ENCODE peak calls at places on chromosomes 16 and 17, in ten cellular contexts. R is MM.1S; P is RKO; Q is stimulated activated CD4-positive, alpha-beta T cell treated with anti-CD3 and anti-CD28 coated beads, Interleukin-2, amount 100 ng/mL, for 48 hours; W is lower leg skin; J is ovary; H is naive thymus-derived CD8-positive, alpha-beta T cell; C is cardiac muscle cell; L is retina; X is NB4. O is an unnamed sample.

GRCh38 chr17:64736804-64737492 is 74.8 kb upstream of the SMURF2 start:
- DNase-seq in P (peak), C (peak), L (no peak), Q (peak), X (peak), J (no peak), R (peak), H (peak), W (peak), O (no peak)

GRCh38 chr17:62627219-62627903 is at the start of gene MRC2:
- DNase-seq in W (peak), J (peak), R (no peak), L (peak), Q (peak), H (no peak), C (peak), X (peak), P (no peak), O (no peak)

GRCh38 chr17:81428945-81429344 is 33.7 kb downstream of the BAHCC1 start:
- DNase-seq in R (no peak), C (no peak), W (no peak), J (no peak), H (no peak), P (no peak), L (no peak), Q (no peak), X (peak), O (no peak)

GRCh38 chr16:7992616-7993015 is 597.7 kb downstream of the TMEM114 start:
- DNase-seq in R (no peak), Q (no peak), W (no peak), C (no peak), L (no peak), J (no peak), H (no peak), X (no peak), P (no peak), O (no peak)

GRCh38 chr17:4903051-4903818 is at the start of gene CHRNE:
- DNase-seq in Q (peak), H (peak), P (peak), L (peak), W (peak), R (peak), C (peak), X (peak), J (peak), O (peak)

GRCh38 chr17:43707184-43707583 is 45.5 kb upstream of the MEOX1 start:
- DNase-seq in C (no peak), L (no peak), W (no peak), X (no peak), H (no peak), P (no peak), J (no peak), Q (no peak), R (no peak), O (no peak)

GRCh38 chr17:13600475-13601316 is 1.0 kb downstream of the HS3ST3A1 start:
- DNase-seq in J (peak), X (peak), W (no peak), H (no peak), P (no peak), C (peak), L (peak), Q (no peak), R (no peak), O (no peak)

GRCh38 chr16:25925466-25925865 is 233.7 kb downstream of the HS3ST4 start:
- DNase-seq in Q (no peak), H (no peak), X (no peak), L (peak), W (peak), J (no peak), P (no peak), C (no peak), R (no peak), O (no peak)

GRCh38 chr17:79654350-79654959 is 43.6 kb upstream of the RBFOX3 start:
- DNase-seq in P (no peak), C (no peak), R (no peak), X (no peak), H (no peak), J (no peak), Q (no peak), W (peak), L (no peak), O (no peak)

GRCh38 chr17:19243838-19244237 is 6.7 kb downstream of the EPN2 start:
- DNase-seq in W (no peak), L (no peak), J (no peak), X (no peak), Q (no peak), R (no peak), C (no peak), P (no peak), H (no peak), O (no peak)

GRCh38 chr16:81885976-81886586 is 107.0 kb downstream of the PLCG2 start:
- DNase-seq in R (peak), H (no peak), P (peak), J (no peak), L (no peak), C (peak), X (peak), Q (peak), W (no peak), O (peak)

GRCh38 chr17:60249517-60249826 is 99.7 kb downstream of the CA4 start:
- DNase-seq in P (no peak), C (peak), X (no peak), R (no peak), J (no peak), L (no peak), W (no peak), H (no peak), Q (no peak), O (no peak)

GRCh38 chr16:49399594-49400364 is 26.2 kb downstream of the C16orf78 start:
- DNase-seq in C (no peak), L (no peak), J (no peak), X (no peak), H (no peak), P (no peak), Q (no peak), W (peak), R (peak), O (no peak)

GRCh38 chr17:1647802-1648581 is 1.7 kb downstream of the RILP start:
- DNase-seq in C (peak), L (peak), X (no peak), R (no peak), W (no peak), Q (no peak), P (peak), H (no peak), J (peak), O (no peak)

GRCh38 chr16:17351471-17352045 is 119.2 kb downstream of the XYLT1 start:
- DNase-seq in R (no peak), P (no peak), C (no peak), X (no peak), H (no peak), Q (no peak), L (no peak), W (peak), J (no peak), O (peak)

GRCh38 chr17:17833664-17834357 is 3.0 kb downstream of the SREBF1 start:
- DNase-seq in L (no peak), R (no peak), X (no peak), W (no peak), J (no peak), C (no peak), Q (no peak), P (no peak), H (no peak), O (no peak)

GRCh38 chr17:43864161-43864706 is 17.3 kb downstream of the CD300LG start:
- DNase-seq in C (no peak), X (no peak), L (no peak), R (no peak), P (no peak), W (no peak), Q (no peak), H (no peak), J (no peak), O (no peak)

GRCh38 chr17:57508706-57509105 is 236.4 kb downstream of the CCDC182 start:
- DNase-seq in C (no peak), W (no peak), R (peak), J (no peak), X (no peak), H (no peak), P (no peak), L (no peak), Q (no peak), O (no peak)

GRCh38 chr16:72815348-72816318 is 232.3 kb downstream of the ZFHX3 start:
- DNase-seq in Q (no peak), C (no peak), P (no peak), W (no peak), X (no peak), J (no peak), L (no peak), R (no peak), H (no peak), O (no peak)

GRCh38 chr17:61744252-61744651 is 119.1 kb downstream of the BRIP1 start:
- DNase-seq in L (no peak), R (no peak), Q (no peak), H (no peak), W (no peak), J (no peak), P (no peak), X (no peak), C (no peak), O (no peak)